ENCODE peak calls at places on chromosomes 12 and 14, in five cellular contexts. S is BE2C, N is HFFc6, V is AG04449, H is GM13977. P is an unnamed sample.

GRCh38 chr12:92987362-92987761 is 58.3 kb upstream of the EEA1 start:
- DNase-seq in S (peak), H (no peak), V (peak), N (peak), P (peak)

GRCh38 chr14:65255583-65256443 is 153.5 kb upstream of the MAX start:
- DNase-seq in V (no peak), N (no peak), H (no peak), S (peak), P (no peak)

GRCh38 chr12:52865090-52865944 is 16.5 kb upstream of the KRT78 start:
- DNase-seq in H (peak), N (peak), S (peak), V (no peak), P (no peak)

GRCh38 chr12:49274396-49275069 is 9.7 kb downstream of the TUBA1C start:
- DNase-seq in S (no peak), N (no peak), V (no peak), H (no peak), P (no peak)

GRCh38 chr12:90999518-90999917 is 5.3 kb downstream of the EPYC start:
- DNase-seq in S (no peak), N (no peak), V (no peak), H (no peak), P (no peak)

GRCh38 chr12:110349521-110350151 is 53.9 kb downstream of the ANAPC7 start:
- DNase-seq in N (no peak), S (no peak), V (no peak), H (no peak), P (no peak)

GRCh38 chr12:24922109-24922508 is 26.8 kb downstream of the BCAT1 start:
- DNase-seq in N (no peak), S (no peak), V (no peak), H (no peak), P (no peak)

GRCh38 chr12:116009805-116010204 is 267.7 kb downstream of the MED13L start:
- DNase-seq in V (no peak), N (no peak), H (no peak), S (no peak), P (no peak)

GRCh38 chr14:96745500-96746051 is 51.6 kb upstream of the VRK1 start:
- DNase-seq in H (no peak), V (no peak), N (no peak), S (no peak), P (no peak)

GRCh38 chr12:16021026-16021425 is 109.9 kb downstream of the DERA start:
- DNase-seq in V (no peak), N (no peak), S (no peak), H (no peak), P (no peak)

GRCh38 chr14:89794096-89794495 is 160.4 kb downstream of the EFCAB11 start:
- DNase-seq in S (no peak), N (no peak), H (no peak), V (no peak), P (no peak)

GRCh38 chr12:12503384-12504078 is 59.1 kb downstream of the DUSP16 start:
- DNase-seq in H (no peak), N (no peak), S (no peak), V (no peak), P (no peak)
- TF ChIP-seq CTCF in H (no peak), N (no peak), S (no peak), V (no peak), P (no peak)

GRCh38 chr14:88189840-88190191 is 133.3 kb downstream of the KCNK10 start:
- DNase-seq in H (no peak), V (no peak), N (no peak), S (no peak), P (no peak)
- TF ChIP-seq CTCF in H (no peak), V (no peak), N (no peak), S (no peak), P (no peak)

DNA sequence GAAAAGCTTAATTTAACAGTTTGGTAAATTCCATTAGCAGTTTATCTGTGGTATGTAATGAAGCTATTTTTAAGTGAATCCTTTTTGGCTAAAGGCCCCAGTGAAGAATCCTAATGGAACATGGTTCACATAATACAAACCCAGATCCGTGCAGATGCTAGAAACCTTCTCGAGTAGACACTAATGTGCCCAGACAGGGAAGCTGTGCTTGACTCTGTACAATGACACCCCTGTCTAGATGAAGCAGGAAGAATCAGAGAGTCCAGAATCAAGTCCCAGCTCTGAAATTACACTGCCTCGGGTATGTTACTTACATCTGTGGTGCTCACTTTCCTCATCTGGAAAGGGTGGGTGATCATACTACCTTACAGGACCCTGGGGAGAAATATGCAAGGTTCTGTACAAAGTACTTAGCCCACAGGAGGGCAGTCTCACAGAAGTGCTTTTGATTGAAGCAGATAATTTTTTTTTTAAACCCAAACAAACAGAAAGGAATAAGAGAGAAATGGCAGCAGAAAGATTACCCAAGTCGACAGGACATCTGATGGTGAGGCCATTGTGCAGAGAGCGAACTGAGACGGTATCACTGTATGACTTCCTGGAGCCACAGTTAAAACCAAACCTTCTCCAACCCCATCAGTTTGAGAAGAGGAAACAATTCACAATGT is 8.6 kb downstream of the CRACR2A start:
- DNase-seq in V (no peak), S (no peak), H (no peak), N (no peak), P (no peak)
- TF ChIP-seq CTCF in V (no peak), S (no peak), H (no peak), N (no peak), P (no peak)

DNA sequence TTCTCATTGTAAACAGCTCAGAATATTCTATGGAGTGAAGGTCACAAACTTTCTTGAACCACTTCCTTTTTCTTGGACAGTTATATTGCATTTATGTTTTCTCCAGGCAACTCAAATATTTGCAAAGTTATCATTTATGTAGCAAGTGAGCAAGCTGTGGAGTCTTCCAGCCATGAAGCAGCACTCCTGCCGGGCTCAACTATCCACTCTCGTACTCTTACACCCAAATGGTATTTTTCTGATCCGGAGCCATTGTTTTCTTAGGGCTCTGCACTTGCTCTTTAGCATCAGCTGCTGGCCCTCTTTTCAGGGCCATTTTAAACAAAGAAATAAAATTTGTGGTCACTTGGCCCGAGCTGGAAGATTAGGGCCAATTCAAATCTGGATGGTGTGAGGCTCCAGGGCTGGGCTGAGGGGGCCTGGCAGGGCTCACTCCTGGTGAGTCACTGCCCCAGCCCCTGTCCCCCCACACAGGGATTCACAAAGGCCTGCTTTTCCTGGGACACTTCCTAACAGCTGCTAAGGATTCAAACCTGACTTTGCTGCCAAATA is 19.7 kb downstream of the SYNE3 start:
- DNase-seq in V (no peak), N (no peak), H (no peak), S (no peak), P (peak)
- TF ChIP-seq CTCF in V (no peak), N (no peak), H (no peak), S (no peak), P (no peak)